ENCODE peak calls at places on chromosome X, in eight cellular contexts. R is cardiac muscle cell; P is GM23338; Q is choroid plexus epithelial cell; C is CD8-positive, alpha-beta T cell; K is lower leg skin; G is endothelial cell; U is neural crest cell. I is an unnamed sample.

GRCh38 chrX:131752493-131753198 is 208.8 kb downstream of the OR13H1 start:
- DNase-seq in P (no peak), R (no peak), Q (no peak), C (no peak), U (no peak), K (peak; percentile 92), G (no peak), I (no peak)

GRCh38 chrX:87517571-87518141 is at the start of gene KLHL4:
- DNase-seq in K (no peak), G (peak; percentile 51), Q (peak; percentile 97), P (peak; percentile 80), R (peak; percentile 97), C (no peak), U (peak; percentile 26), I (peak; percentile 39)

GRCh38 chrX:117633277-117633676 is 483.3 kb downstream of the KLHL13 start:
- DNase-seq in Q (no peak), G (no peak), K (no peak), U (no peak), P (no peak), R (no peak), C (no peak), I (no peak)

GRCh38 chrX:40908857-40909475 is 173.6 kb upstream of the MED14 start:
- DNase-seq in P (no peak), G (no peak), K (no peak), R (peak; percentile 48), Q (peak; percentile 77), C (no peak), U (no peak), I (no peak)

GRCh38 chrX:110750526-110751189 is 45.0 kb downstream of the CHRDL1 start:
- DNase-seq in R (no peak), C (no peak), Q (no peak), G (no peak), K (no peak), P (no peak), U (no peak), I (no peak)

GRCh38 chrX:91434351-91435168 is at the start of gene PABPC5:
- DNase-seq in C (no peak), U (peak; percentile 85), K (peak; percentile 94), R (peak; percentile 76), Q (peak; percentile 43), G (peak; percentile 72), P (peak; percentile 76), I (peak; percentile 64)

GRCh38 chrX:16524327-16524726 is 125.6 kb upstream of the S100G start:
- DNase-seq in R (no peak), G (no peak), K (no peak), Q (no peak), C (no peak), U (no peak), P (no peak), I (no peak)

GRCh38 chrX:149950681-149951080 is 12.4 kb upstream of the EOLA2 start:
- DNase-seq in R (peak; percentile 69), K (no peak), P (peak; percentile 20), Q (peak; percentile 75), G (no peak), C (no peak), U (peak; percentile 8), I (no peak)

GRCh38 chrX:17854069-17854468 is 7.0 kb downstream of the RAI2 start:
- DNase-seq in G (no peak), K (no peak), P (no peak), U (no peak), Q (no peak), C (no peak), R (no peak), I (no peak)

GRCh38 chrX:65894138-65894537 is 145.7 kb downstream of the VSIG4 start:
- DNase-seq in Q (no peak), P (no peak), U (no peak), K (no peak), R (no peak), G (no peak), C (peak; percentile 38), I (no peak)

GRCh38 chrX:135295238-135295943 is 13.9 kb upstream of the ETDC start:
- DNase-seq in G (peak; percentile 6), Q (peak; percentile 60), U (peak; percentile 40), C (peak; percentile 60), R (peak; percentile 55), K (no peak), P (peak; percentile 80), I (peak; percentile 29)

GRCh38 chrX:103656623-103657022 is 27.8 kb downstream of the TCEAL1 start:
- DNase-seq in G (no peak), C (no peak), R (no peak), P (no peak), Q (no peak), U (no peak), K (no peak), I (no peak)

GRCh38 chrX:26845051-26845450 is 618.1 kb downstream of the PPP4R3C start:
- DNase-seq in P (no peak), Q (peak; percentile 73), C (no peak), U (no peak), R (peak; percentile 12), G (no peak), K (no peak), I (no peak)

GRCh38 chrX:15882704-15883539 is 28.3 kb upstream of the AP1S2 start:
- DNase-seq in K (no peak), R (peak; percentile 43), C (no peak), U (no peak), G (no peak), P (no peak), Q (peak; percentile 38), I (no peak)

GRCh38 chrX:24426921-24427746 is 38.0 kb upstream of the PDK3 start:
- DNase-seq in C (no peak), K (no peak), P (no peak), G (no peak), U (no peak), Q (no peak), R (peak; percentile 6), I (no peak)

GRCh38 chrX:41337140-41337539 is 3.2 kb downstream of the DDX3X start:
- DNase-seq in C (no peak), P (no peak), Q (peak; percentile 16), K (no peak), G (no peak), U (no peak), R (no peak), I (no peak)

GRCh38 chrX:74452199-74452481 is 30.8 kb downstream of the SLC16A2 start:
- DNase-seq in R (no peak), G (no peak), U (no peak), C (no peak), K (no peak), P (no peak), Q (no peak), I (no peak)

GRCh38 chrX:41889317-41890025 is 33.9 kb downstream of the CASK start:
- DNase-seq in R (peak; percentile 11), P (no peak), C (no peak), K (no peak), G (no peak), Q (peak; percentile 27), U (no peak), I (no peak)

DNA sequence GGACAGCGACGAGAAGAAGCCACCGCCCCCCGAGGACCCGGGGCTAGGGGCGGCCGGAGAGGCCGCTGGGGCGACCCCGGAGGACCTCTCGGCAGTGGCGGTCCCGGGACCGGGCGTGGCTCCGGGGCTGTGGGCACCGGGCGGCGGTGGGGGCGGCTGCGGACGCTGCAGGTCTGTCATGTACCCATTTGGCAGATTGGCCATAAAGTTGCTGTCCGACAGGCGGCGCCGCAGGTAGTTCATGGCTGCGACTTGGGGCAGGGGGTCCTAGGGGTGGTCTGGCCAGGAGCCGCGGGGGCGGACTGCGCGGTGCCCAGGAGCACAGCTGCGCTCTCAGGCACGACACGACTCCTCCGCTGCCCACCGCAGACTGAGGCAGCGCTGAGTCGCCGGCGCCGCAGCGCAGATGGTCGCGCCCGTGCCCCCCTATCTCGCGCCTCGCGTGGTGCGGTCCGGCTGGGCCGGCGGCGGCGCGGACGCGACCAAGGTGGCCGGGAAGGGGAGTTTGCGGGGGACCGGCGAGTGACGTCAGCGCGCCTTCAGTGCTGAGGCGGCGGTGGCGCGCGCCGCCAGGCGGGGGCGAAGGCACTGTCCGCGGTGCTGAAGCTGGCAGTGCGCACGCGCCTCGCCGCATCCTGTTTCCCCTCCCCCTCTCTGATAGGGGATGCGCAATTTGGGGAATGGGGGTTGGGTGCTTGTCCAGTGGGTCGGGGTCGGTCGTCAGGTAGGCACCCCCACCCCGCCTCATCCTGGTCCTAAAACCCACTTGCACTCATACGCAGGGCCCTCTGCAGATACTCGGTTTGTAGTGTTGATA is at the start of gene SYN1:
- DNase-seq in R (peak; percentile 90), C (peak; percentile 75), K (peak; percentile 90), U (peak; percentile 70), G (peak; percentile 74), Q (peak; percentile 83), P (peak; percentile 79), I (peak; percentile 77)
- TF ChIP-seq CTCF in R (no peak), C (no peak), K (no peak), U (no peak), G (no peak), Q (peak; percentile 3), P (peak; percentile 0), I (no peak)

DNA sequence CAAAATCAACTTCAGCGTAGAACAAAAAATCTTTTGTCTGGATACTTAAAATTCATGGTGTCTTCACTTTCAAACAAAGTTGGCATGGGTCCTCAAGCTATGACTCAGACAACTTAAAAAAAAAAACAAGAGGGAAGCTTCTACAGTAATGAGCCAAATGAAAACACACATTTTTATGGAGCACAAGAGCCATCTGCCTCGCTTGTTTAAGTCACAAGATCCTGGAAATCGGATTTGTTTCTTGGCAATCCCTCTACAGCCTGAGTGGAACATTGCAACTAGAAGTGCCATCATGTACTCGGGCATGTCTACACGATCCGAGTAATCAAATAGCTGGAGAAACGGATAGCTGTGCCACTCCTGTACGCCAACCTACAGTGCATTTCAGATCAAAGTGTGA is 22.6 kb downstream of the LAMP2 start:
- DNase-seq in G (no peak), R (peak; percentile 75), K (no peak), P (no peak), C (no peak), Q (peak; percentile 72), U (no peak), I (no peak)
- TF ChIP-seq CTCF in G (no peak), R (no peak), K (no peak), P (no peak), C (no peak), Q (peak; percentile 6), U (no peak), I (no peak)

DNA sequence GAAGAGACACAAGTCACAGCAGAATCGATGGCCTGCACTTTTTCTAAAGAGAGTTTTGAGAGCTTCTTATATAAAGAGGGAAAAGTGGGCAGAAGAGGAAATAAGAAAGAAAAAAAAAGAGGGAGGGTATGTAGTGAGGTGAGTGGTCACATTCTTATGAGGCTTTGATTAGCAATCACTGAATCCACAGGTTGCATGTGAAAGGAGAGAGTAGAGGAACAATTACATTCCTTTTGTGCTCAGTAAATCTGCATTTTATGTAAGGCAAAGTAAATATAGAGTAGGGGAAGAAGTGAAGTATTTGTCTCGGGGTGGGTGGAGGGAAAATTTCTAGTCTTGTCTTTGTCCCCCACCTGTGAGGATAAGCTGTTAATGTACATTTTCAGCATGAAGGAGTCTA is 26.8 kb upstream of the MBTPS2 start:
- DNase-seq in P (peak; percentile 48), R (no peak), U (no peak), G (no peak), K (no peak), Q (no peak), C (no peak), I (no peak)
- TF ChIP-seq CTCF in P (no peak), R (no peak), U (no peak), G (no peak), K (no peak), Q (no peak), C (no peak), I (no peak)

DNA sequence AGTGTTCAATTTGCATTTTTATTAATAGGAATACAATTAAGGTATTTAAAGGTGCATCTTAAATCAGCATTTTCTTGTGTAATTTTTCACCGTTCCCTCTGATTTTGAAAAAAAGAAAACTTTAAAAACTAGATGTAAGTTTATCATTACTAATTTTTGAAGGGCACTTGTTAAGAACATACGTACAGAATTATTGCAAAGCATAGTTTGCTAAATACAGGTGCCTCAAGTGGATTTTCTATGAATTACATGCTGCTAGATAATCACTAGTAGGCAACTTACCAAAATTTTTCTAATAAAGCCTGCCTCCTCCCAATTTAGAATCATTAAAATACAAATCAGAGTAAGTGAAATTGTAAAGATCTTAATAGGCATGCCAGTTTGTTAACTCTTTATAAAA is 8.5 kb downstream of the CNKSR2 start:
- DNase-seq in G (no peak), K (no peak), U (no peak), R (no peak), C (no peak), Q (peak; percentile 5), P (no peak), I (no peak)
- TF ChIP-seq CTCF in G (peak; percentile 27), K (no peak), U (peak; percentile 70), R (peak; percentile 5), C (peak; percentile 48), Q (peak; percentile 29), P (no peak), I (peak; percentile 71)